ENCODE peak calls at places on chromosome 11, in seven cellular contexts. U is GM23338; M is memory B cell; H is NCI-H526; I is uterus; L is Jurkat, Clone E6-1; N is colonic mucosa. R is an unnamed sample.

GRCh38 chr11:32311351-32312077 is 123.8 kb downstream of the WT1 start:
- DNase-seq in U (no peak), M (no peak), H (no peak), I (no peak), L (no peak), N (no peak), R (no peak)

GRCh38 chr11:65351511-65351910 is 3.0 kb upstream of the TIGD3 start:
- DNase-seq in U (no peak), M (no peak), H (no peak), I (no peak), L (no peak), N (no peak), R (no peak)

GRCh38 chr11:62044639-62045121 is 77.2 kb upstream of the FTH1 start:
- DNase-seq in U (no peak), M (no peak), H (no peak), I (no peak), L (no peak), N (peak; percentile 90), R (no peak)

GRCh38 chr11:125167954-125168821 is 3.6 kb downstream of the PKNOX2 start:
- DNase-seq in U (peak; percentile 37), M (no peak), H (no peak), I (no peak), L (peak; percentile 32), N (no peak), R (no peak)

GRCh38 chr11:118618115-118618990 is 10.9 kb downstream of the PHLDB1 start:
- DNase-seq in U (no peak), M (no peak), H (no peak), I (peak; percentile 66), L (no peak), N (peak; percentile 55), R (no peak)

GRCh38 chr11:93160808-93161207 is 37.0 kb downstream of the SLC36A4 start:
- DNase-seq in U (peak; percentile 8), M (no peak), H (no peak), I (no peak), L (no peak), N (no peak), R (no peak)

GRCh38 chr11:28697920-28698827 is 590.0 kb downstream of the METTL15 start:
- DNase-seq in U (peak; percentile 89), M (no peak), H (peak; percentile 21), I (no peak), L (peak; percentile 32), N (peak; percentile 50), R (no peak)

GRCh38 chr11:476416-476815 is 26.3 kb downstream of the PTDSS2 start:
- DNase-seq in U (no peak), M (no peak), H (no peak), I (no peak), L (no peak), N (no peak), R (no peak)

GRCh38 chr11:74731301-74732094 is at the start of gene CHRDL2:
- DNase-seq in U (peak; percentile 65), M (no peak), H (no peak), I (peak; percentile 49), L (no peak), N (no peak), R (no peak)

R was measured in DMS153.